ENCODE peak calls at places on chromosomes 13 and 19, in seven cellular contexts. J is breast epithelium, U is HCT116, Q is esophagus muscularis mucosa, S is prostate gland, W is spleen, P is upper lobe of left lung. G is an unnamed sample. For H3K4me1, the result is how much of the 10 kb centered on the place peaks cover.

GRCh38 chr19:56126983-56127780 is 6.1 kb upstream of the ZNF787 start:
- DNase-seq in S (no peak), Q (no peak), P (no peak), W (no peak), U (no peak), J (no peak), G (no peak)

GRCh38 chr19:36436531-36436930 is 18.1 kb upstream of the ZFP82 start:
- DNase-seq in S (no peak), P (no peak), U (no peak), W (no peak), Q (no peak), J (no peak), G (no peak)

GRCh38 chr13:31246918-31247317 is 47.1 kb downstream of the B3GLCT start:
- DNase-seq in U (no peak), P (no peak), S (no peak), Q (no peak), J (no peak), W (no peak), G (no peak)

GRCh38 chr19:38650180-38650775 is 2.8 kb downstream of the ACTN4 start:
- DNase-seq in S (no peak), U (no peak), J (no peak), P (no peak), W (no peak), Q (no peak), G (peak)

GRCh38 chr13:85436029-85436428 is 363.2 kb downstream of the SLITRK6 start:
- DNase-seq in Q (no peak), S (no peak), W (no peak), J (no peak), U (no peak), P (no peak), G (no peak)

GRCh38 chr19:1551068-1552040 is 16.8 kb downstream of the MEX3D start:
- DNase-seq in Q (no peak), S (no peak), J (no peak), U (no peak), P (no peak), W (no peak), G (no peak)

GRCh38 chr19:34961775-34962174 is 2.3 kb downstream of the ZNF792 start:
- DNase-seq in S (no peak), J (no peak), P (no peak), U (no peak), Q (no peak), W (no peak), G (no peak)

GRCh38 chr19:18644144-18645034 is 7.6 kb downstream of the KLHL26 start:
- DNase-seq in W (no peak), Q (no peak), S (no peak), P (peak), U (no peak), J (peak), G (no peak)

GRCh38 chr19:13294812-13295567 is 144.8 kb downstream of the IER2 start:
- DNase-seq in Q (no peak), U (no peak), S (no peak), J (no peak), W (no peak), P (no peak), G (no peak)

GRCh38 chr19:18906605-18907519 is 10.9 kb upstream of the CERS1 start:
- DNase-seq in Q (no peak), S (no peak), W (no peak), P (no peak), U (no peak), J (no peak), G (no peak)

GRCh38 chr13:51249767-51250741 is 27.9 kb downstream of the FAM124A start:
- DNase-seq in J (no peak), S (no peak), P (no peak), W (no peak), Q (peak), U (peak), G (no peak)

GRCh38 chr19:4196587-4197148 is 14.2 kb downstream of the ANKRD24 start:
- DNase-seq in S (no peak), U (no peak), J (no peak), Q (no peak), W (no peak), P (no peak), G (no peak)

GRCh38 chr19:458091-459042 is 2.5 kb downstream of the SHC2 start:
- DNase-seq in Q (no peak), J (no peak), P (no peak), U (no peak), S (no peak), W (no peak), G (no peak)

GRCh38 chr13:76570485-76570884 is 315.7 kb downstream of the KCTD12 start:
- DNase-seq in P (no peak), U (no peak), J (no peak), Q (no peak), W (no peak), S (no peak), G (no peak)

GRCh38 chr19:45733160-45733810 is at the start of gene MEIOSIN:
- DNase-seq in U (no peak), P (no peak), Q (no peak), J (no peak), W (peak), S (no peak), G (no peak)

GRCh38 chr13:50521750-50522149 is 321.7 kb downstream of the DLEU7 start:
- DNase-seq in W (no peak), S (no peak), U (no peak), P (no peak), J (no peak), Q (no peak), G (no peak)

GRCh38 chr13:107581009-107581408 is 634.3 kb downstream of the LIG4 start:
- DNase-seq in J (no peak), Q (no peak), P (no peak), W (no peak), S (no peak), U (no peak), G (no peak)

GRCh38 chr13:102774596-102775375 is 1.2 kb upstream of the TEX30 start:
- DNase-seq in U (no peak), J (no peak), Q (no peak), W (no peak), S (no peak), P (no peak), G (no peak)

GRCh38 chr19:19115954-19116353 is 22.3 kb downstream of the TMEM161A start:
- DNase-seq in U (no peak), S (no peak), P (peak), J (no peak), W (no peak), Q (no peak), G (peak)

GRCh38 chr19:11214387-11214786 is 17.0 kb upstream of the KANK2 start:
- DNase-seq in Q (no peak), U (no peak), J (no peak), P (no peak), W (no peak), S (no peak), G (no peak)

DNA sequence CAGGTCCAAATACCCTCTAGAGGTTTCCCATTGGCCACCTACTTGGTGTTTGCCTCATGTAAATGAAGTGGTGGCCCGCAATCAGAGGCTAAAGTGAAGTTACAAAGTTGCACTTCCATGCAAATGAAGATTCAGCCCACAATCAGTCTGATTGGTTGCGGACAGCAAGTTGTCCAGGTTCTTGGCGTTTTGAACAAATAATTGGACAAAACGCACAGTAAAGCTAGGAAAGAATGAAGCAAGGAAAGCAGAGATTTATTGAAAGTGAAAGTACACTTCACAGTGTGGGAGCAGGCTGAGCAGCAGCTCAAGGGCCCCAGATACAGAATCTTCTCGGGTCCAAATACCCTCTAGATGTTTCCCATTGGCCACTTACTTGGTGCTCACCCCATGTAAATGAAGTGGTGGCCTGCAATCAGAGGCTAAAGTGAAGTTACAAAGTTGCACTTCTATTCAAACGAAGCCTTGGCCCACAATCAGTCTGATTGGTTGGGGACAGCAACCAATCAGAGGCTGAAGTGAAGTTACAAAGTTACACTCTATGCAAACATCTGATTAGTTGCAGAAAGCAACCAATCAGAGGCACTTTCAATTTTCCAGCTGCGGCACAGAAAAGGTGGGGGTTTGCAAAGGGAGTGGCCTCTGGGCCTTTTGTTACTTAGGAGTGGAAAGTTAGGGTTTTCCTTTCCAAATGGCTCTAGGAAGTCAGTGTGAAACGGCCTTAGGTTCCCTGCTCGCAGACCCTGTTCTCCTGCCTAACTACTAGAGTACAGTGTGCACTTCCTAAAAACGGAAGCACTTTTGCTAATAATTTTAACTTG is 4.7 kb upstream of the TM9SF2 start:
- DNase-seq in Q (no peak), J (peak), P (peak), W (peak), S (peak), U (peak), G (peak)
- TF ChIP-seq POLR2A in Q (no peak), J (no peak), P (no peak), W (peak), S (no peak), U (no peak), G (no peak)

DNA sequence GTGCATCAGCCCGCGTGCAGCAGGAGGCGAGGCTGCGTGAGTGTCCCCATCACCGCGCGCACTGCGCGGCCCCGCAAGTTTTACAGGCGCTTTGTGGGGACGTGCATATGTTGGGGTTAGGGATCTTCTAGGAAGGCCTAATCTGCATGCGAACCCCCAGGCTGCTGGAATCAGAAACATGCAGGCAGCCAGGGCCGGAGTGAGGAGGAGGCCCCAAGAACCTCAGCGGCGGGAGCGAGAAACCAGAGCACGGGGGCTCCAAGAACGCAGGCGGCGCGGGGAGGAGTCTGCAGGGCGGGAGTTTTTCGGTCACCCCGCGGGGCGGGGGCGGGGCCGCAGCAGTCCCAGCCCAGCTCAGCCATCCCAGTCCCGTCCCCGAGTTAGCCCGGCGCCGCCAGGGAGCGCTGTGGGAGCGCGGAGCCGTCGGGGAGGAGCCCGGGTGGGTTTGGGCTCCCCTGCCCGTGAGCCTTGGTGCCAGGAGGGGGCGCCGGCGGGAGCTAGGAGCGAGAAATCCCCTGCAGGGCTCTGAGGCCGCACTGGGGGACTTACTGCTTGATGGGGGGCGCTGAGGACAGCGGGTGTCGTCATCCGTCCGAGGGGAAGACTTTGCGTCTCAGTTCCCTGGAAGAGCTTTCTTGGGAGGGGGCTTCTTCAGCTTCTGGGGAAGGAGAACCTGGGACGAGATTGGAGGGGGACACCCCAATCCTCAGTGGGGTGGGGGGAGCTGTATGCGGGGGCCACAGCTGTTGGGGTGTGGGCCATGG is 933 bp upstream of the NRTN start:
- DNase-seq in W (peak), P (peak), U (peak), J (peak), S (peak), Q (peak), G (peak)
- H3K4me1 ChIP-seq in W (under half), P (under half), U (under half), J (under half), S (under half), Q (under half), G (half or more)

GRCh38 chr19:49475995-49476880 is 2.2 kb downstream of the FLT3LG start:
- DNase-seq in Q (no peak), J (no peak), S (no peak), U (no peak), P (no peak), W (no peak), G (no peak)

GRCh38 chr19:49475191-49475932 is 1.3 kb downstream of the FLT3LG start:
- DNase-seq in S (no peak), U (no peak), P (no peak), Q (no peak), W (no peak), J (no peak), G (no peak)

GRCh38 chr19:49474545-49474930 is 523 bp downstream of the FLT3LG start:
- DNase-seq in Q (no peak), W (no peak), S (no peak), U (no peak), P (no peak), J (no peak), G (no peak)

GRCh38 chr19:49472936-49473335 is 1.1 kb upstream of the FLT3LG start:
- DNase-seq in U (no peak), P (no peak), Q (no peak), W (no peak), J (no peak), S (no peak), G (no peak)

DNA sequence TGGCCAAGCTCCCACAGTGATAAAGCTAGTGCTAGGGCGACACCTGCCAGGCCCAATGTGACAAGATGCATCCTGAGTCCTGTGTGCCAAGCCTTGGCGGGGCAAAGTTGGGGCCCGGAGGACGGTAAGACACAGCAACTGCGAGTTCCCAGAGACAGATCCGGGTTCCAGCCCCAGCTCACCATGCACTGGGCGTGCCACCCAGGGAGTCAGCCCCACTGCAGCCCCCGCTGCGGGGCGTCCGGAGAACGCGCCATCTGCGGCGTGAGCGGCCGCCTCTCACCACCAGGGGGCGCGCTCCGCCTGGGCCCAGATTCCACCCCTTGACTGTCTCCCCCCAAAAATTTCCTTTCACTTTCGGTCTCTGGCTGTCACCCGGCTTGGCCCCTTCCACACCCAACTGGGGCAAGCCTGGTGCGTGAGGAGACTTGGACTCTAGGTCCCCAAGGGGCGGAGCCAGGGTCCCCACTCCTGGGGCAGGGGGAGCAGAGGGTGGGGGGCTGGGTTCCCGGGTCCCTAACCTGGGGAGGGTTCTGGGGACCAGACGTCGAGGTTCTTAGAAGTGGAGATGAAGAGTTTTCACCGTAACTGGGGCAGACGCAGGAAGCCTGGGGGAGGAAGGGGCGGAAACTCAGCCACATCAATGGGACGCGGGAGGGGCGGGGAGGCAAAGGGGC is at the start of gene FLT3LG:
- DNase-seq in Q (peak), P (peak), S (peak), W (peak), U (no peak), J (peak), G (peak)
- TF ChIP-seq POLR2AphosphoS5 in Q (peak), P (peak), S (peak), W (peak), U (peak), J (peak), G (no peak)

GRCh38 chr19:8321760-8322637 is 703 bp downstream of the RPS28 start:
- DNase-seq in U (no peak), Q (no peak), S (no peak), W (no peak), J (no peak), P (no peak), G (no peak)

GRCh38 chr19:8322638-8322997 is 1.3 kb downstream of the RPS28 start:
- DNase-seq in U (no peak), P (no peak), J (no peak), Q (no peak), S (no peak), W (no peak), G (no peak)

GRCh38 chr19:8323781-8324185 is 2.5 kb downstream of the RPS28 start:
- DNase-seq in S (no peak), Q (no peak), U (no peak), P (no peak), W (no peak), J (no peak), G (no peak)

GRCh38 chr19:8325454-8325853 is 4.2 kb downstream of the RPS28 start:
- DNase-seq in Q (no peak), S (no peak), U (no peak), J (no peak), W (no peak), P (no peak), G (no peak)

DNA sequence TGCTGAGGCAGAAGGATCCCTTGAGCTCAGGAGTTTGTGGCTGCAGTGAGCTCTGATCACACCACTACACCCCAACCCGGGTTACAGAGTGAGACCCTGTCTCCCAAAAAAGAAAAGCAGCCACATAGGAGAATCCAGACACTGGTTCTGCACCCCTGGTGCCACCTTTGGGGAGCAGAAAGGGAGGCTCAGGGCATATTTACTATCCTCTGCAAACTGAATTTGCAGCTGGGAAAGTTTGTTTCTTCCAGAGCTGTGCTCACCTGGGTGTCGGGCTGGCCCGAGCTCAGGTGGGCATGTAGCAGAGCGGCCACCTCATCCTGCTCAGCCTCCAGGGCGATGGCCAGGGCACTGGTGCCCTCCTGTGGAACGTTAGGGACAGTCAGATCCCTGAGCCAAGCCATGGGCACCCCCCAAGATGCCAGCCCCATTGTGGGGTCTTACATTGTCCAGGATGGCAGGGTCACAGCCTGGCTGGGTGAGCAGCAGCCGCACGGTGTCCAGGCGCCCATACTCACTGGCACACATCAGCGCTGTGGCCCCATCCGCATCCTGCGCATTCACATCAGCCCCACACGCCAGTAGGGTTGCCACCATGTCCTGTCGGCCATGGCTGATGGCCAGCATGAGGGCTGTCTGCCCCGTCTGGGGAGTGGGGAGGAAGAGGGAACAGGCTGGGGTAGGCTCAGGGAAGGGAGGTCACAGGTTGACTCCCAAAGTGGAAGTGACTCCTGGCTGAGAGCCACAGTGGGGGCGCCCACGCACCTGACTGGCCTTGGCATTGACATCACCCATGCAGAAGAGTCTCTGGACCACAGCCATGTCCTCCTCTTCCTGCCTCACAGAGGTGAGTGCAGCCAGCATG is 3.1 kb downstream of the RPS28 start:
- DNase-seq in U (no peak), Q (no peak), W (no peak), P (no peak), J (no peak), S (no peak), G (no peak)
- TF ChIP-seq POLR2A in U (peak), Q (no peak), W (no peak), P (no peak), J (no peak), S (no peak), G (no peak)

DNA sequence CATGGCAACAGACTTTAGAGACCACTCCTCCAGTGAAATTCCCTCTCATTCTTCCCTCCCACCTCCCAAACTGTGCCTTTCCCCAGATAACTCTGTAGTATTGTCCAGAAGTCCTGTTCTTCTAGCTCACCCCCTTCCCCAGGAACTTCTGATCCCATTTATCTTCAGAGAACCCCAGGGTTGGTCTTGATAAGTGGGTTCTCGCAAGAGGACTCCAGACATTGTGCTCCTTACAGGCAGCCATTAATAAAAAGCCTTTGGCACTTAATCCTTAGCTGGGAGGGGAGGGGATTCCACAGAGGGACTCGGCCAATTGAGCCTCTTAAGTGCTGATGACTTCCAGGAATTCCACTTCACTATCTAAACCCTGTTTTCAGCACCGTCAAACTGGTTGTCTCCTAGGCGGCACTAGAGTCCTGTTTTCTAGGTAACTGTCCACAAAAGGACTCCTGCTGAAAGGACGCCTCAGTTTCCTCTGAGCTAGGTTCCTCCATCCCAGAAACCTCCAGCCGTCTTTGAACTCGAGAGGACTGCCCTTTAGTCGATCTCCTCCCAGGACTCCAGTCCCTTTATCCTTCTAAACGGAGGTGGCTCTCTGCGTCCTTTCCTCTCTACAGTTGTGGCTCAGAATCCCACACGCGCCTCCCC is 2.0 kb downstream of the LTBP4 start:
- DNase-seq in U (no peak), P (no peak), W (no peak), S (no peak), Q (no peak), J (no peak), G (no peak)
- H3K4me1 ChIP-seq in U (under half), P (half or more), W (half or more), S (under half), Q (half or more), J (under half), G (half or more)